ENCODE peak calls at places on chromosomes 12 and 14, in seven cellular contexts. One of them, this sample, is unnamed.
A peak's percentile ranks its signal among the peaks of the same experiment; 100 is the strongest.

GRCh38 chr14:49879683-49880204 is 13.1 kb upstream of the ARF6 start:
- DNase-seq in iPS DF 6.9: peak; percentile 76
- DNase-seq in left lung: no peak
- DNase-seq in astrocyte of the spinal cord: peak; percentile 47
- DNase-seq in AG04450: no peak
- DNase-seq in fibroblast of pulmonary artery: peak; percentile 74
- DNase-seq in upper lobe of left lung: peak; percentile 69
- DNase-seq in this sample: no peak

GRCh38 chr12:14403711-14404164 is 38.3 kb downstream of the ATF7IP start:
- DNase-seq in iPS DF 6.9: no peak
- DNase-seq in left lung: no peak
- DNase-seq in astrocyte of the spinal cord: peak; percentile 93
- DNase-seq in AG04450: no peak
- DNase-seq in fibroblast of pulmonary artery: peak; percentile 89
- DNase-seq in upper lobe of left lung: no peak
- DNase-seq in this sample: peak; percentile 59

GRCh38 chr14:51147183-51147582 is 52.3 kb upstream of the TRIM9 start:
- DNase-seq in iPS DF 6.9: no peak
- DNase-seq in left lung: no peak
- DNase-seq in astrocyte of the spinal cord: peak; percentile 16
- DNase-seq in AG04450: no peak
- DNase-seq in fibroblast of pulmonary artery: peak; percentile 55
- DNase-seq in upper lobe of left lung: no peak
- DNase-seq in this sample: no peak

GRCh38 chr12:31861360-31861759 is 97.9 kb upstream of the RESF1 start:
- DNase-seq in iPS DF 6.9: no peak
- DNase-seq in left lung: no peak
- DNase-seq in astrocyte of the spinal cord: no peak
- DNase-seq in AG04450: no peak
- DNase-seq in fibroblast of pulmonary artery: no peak
- DNase-seq in upper lobe of left lung: no peak
- DNase-seq in this sample: no peak

GRCh38 chr12:45216297-45216982 is 545 bp downstream of the ANO6 start:
- DNase-seq in iPS DF 6.9: no peak
- DNase-seq in left lung: peak; percentile 57
- DNase-seq in astrocyte of the spinal cord: peak; percentile 49
- DNase-seq in AG04450: no peak
- DNase-seq in fibroblast of pulmonary artery: peak; percentile 51
- DNase-seq in upper lobe of left lung: peak; percentile 69
- DNase-seq in this sample: no peak

GRCh38 chr12:112950701-112951100 is 12.4 kb downstream of the OAS3 start:
- DNase-seq in iPS DF 6.9: no peak
- DNase-seq in left lung: no peak
- DNase-seq in astrocyte of the spinal cord: no peak
- DNase-seq in AG04450: no peak
- DNase-seq in fibroblast of pulmonary artery: no peak
- DNase-seq in upper lobe of left lung: no peak
- DNase-seq in this sample: no peak

GRCh38 chr14:102295301-102295700 is 9.7 kb downstream of the MOK start:
- DNase-seq in iPS DF 6.9: no peak
- DNase-seq in left lung: no peak
- DNase-seq in astrocyte of the spinal cord: peak; percentile 47
- DNase-seq in AG04450: no peak
- DNase-seq in fibroblast of pulmonary artery: peak; percentile 50
- DNase-seq in upper lobe of left lung: no peak
- DNase-seq in this sample: no peak

GRCh38 chr12:19576421-19576925 is 137.2 kb downstream of the AEBP2 start:
- DNase-seq in iPS DF 6.9: no peak
- DNase-seq in left lung: no peak
- DNase-seq in astrocyte of the spinal cord: peak; percentile 27
- DNase-seq in AG04450: peak; percentile 37
- DNase-seq in fibroblast of pulmonary artery: no peak
- DNase-seq in upper lobe of left lung: no peak
- DNase-seq in this sample: no peak

GRCh38 chr12:110354172-110354780 is 49.2 kb downstream of the ANAPC7 start:
- DNase-seq in iPS DF 6.9: no peak
- DNase-seq in left lung: no peak
- DNase-seq in astrocyte of the spinal cord: no peak
- DNase-seq in AG04450: no peak
- DNase-seq in fibroblast of pulmonary artery: peak; percentile 68
- DNase-seq in upper lobe of left lung: no peak
- DNase-seq in this sample: no peak

GRCh38 chr14:48970995-48971394 is 615.2 kb downstream of the RPS29 start:
- DNase-seq in iPS DF 6.9: no peak
- DNase-seq in left lung: no peak
- DNase-seq in astrocyte of the spinal cord: no peak
- DNase-seq in AG04450: no peak
- DNase-seq in fibroblast of pulmonary artery: peak; percentile 6
- DNase-seq in upper lobe of left lung: no peak
- DNase-seq in this sample: no peak

GRCh38 chr12:46660719-46661118 is 165.1 kb downstream of the SLC38A4 start:
- DNase-seq in iPS DF 6.9: no peak
- DNase-seq in left lung: no peak
- DNase-seq in astrocyte of the spinal cord: peak; percentile 22
- DNase-seq in AG04450: no peak
- DNase-seq in fibroblast of pulmonary artery: peak; percentile 83
- DNase-seq in upper lobe of left lung: no peak
- DNase-seq in this sample: no peak

GRCh38 chr12:63826002-63826585 is 18.4 kb upstream of the SRGAP1 start:
- DNase-seq in iPS DF 6.9: no peak
- DNase-seq in left lung: no peak
- DNase-seq in astrocyte of the spinal cord: peak; percentile 68
- DNase-seq in AG04450: peak; percentile 59
- DNase-seq in fibroblast of pulmonary artery: peak; percentile 87
- DNase-seq in upper lobe of left lung: no peak
- DNase-seq in this sample: no peak

GRCh38 chr14:23536494-23536893 is 15.1 kb downstream of the ZFHX2 start:
- DNase-seq in iPS DF 6.9: no peak
- DNase-seq in left lung: no peak
- DNase-seq in astrocyte of the spinal cord: no peak
- DNase-seq in AG04450: no peak
- DNase-seq in fibroblast of pulmonary artery: no peak
- DNase-seq in upper lobe of left lung: no peak
- DNase-seq in this sample: no peak

GRCh38 chr12:75852956-75853355 is 178.6 kb downstream of the PHLDA1 start:
- DNase-seq in iPS DF 6.9: no peak
- DNase-seq in left lung: no peak
- DNase-seq in astrocyte of the spinal cord: no peak
- DNase-seq in AG04450: no peak
- DNase-seq in fibroblast of pulmonary artery: no peak
- DNase-seq in upper lobe of left lung: no peak
- DNase-seq in this sample: no peak

GRCh38 chr14:66066991-66067788 is 419.0 kb upstream of the CCDC196 start:
- DNase-seq in iPS DF 6.9: no peak
- DNase-seq in left lung: no peak
- DNase-seq in astrocyte of the spinal cord: no peak
- DNase-seq in AG04450: no peak
- DNase-seq in fibroblast of pulmonary artery: peak; percentile 63
- DNase-seq in upper lobe of left lung: no peak
- DNase-seq in this sample: no peak

GRCh38 chr12:120115692-120116442 is 686 bp downstream of the RAB35 start:
- DNase-seq in iPS DF 6.9: no peak
- DNase-seq in left lung: no peak
- DNase-seq in astrocyte of the spinal cord: peak; percentile 20
- DNase-seq in AG04450: no peak
- DNase-seq in fibroblast of pulmonary artery: peak; percentile 47
- DNase-seq in upper lobe of left lung: peak; percentile 42
- DNase-seq in this sample: no peak

GRCh38 chr14:59918824-59919581 is 941 bp upstream of the LRRC9 start:
- DNase-seq in iPS DF 6.9: no peak
- DNase-seq in left lung: peak; percentile 34
- DNase-seq in astrocyte of the spinal cord: peak; percentile 55
- DNase-seq in AG04450: no peak
- DNase-seq in fibroblast of pulmonary artery: peak; percentile 55
- DNase-seq in upper lobe of left lung: peak; percentile 22
- DNase-seq in this sample: no peak

GRCh38 chr12:1799882-1800645 is 20.3 kb upstream of the LRTM2 start:
- DNase-seq in iPS DF 6.9: no peak
- DNase-seq in left lung: no peak
- DNase-seq in astrocyte of the spinal cord: no peak
- DNase-seq in AG04450: no peak
- DNase-seq in fibroblast of pulmonary artery: no peak
- DNase-seq in upper lobe of left lung: no peak
- DNase-seq in this sample: no peak

GRCh38 chr14:100346306-100347091 is 23.4 kb downstream of the SLC25A47 start:
- DNase-seq in iPS DF 6.9: no peak
- DNase-seq in left lung: no peak
- DNase-seq in astrocyte of the spinal cord: no peak
- DNase-seq in AG04450: no peak
- DNase-seq in fibroblast of pulmonary artery: no peak
- DNase-seq in upper lobe of left lung: peak; percentile 6
- DNase-seq in this sample: no peak

GRCh38 chr12:120470150-120470817 is 736 bp upstream of the SRSF9 start:
- DNase-seq in iPS DF 6.9: no peak
- DNase-seq in left lung: no peak
- DNase-seq in astrocyte of the spinal cord: no peak
- DNase-seq in AG04450: no peak
- DNase-seq in fibroblast of pulmonary artery: peak; percentile 19
- DNase-seq in upper lobe of left lung: no peak
- DNase-seq in this sample: no peak

GRCh38 chr14:39431416-39432178 is 636 bp downstream of the FBXO33 start:
- DNase-seq in iPS DF 6.9: no peak
- DNase-seq in left lung: peak; percentile 64
- DNase-seq in astrocyte of the spinal cord: peak; percentile 29
- DNase-seq in AG04450: no peak
- DNase-seq in fibroblast of pulmonary artery: peak; percentile 36
- DNase-seq in upper lobe of left lung: peak; percentile 74
- DNase-seq in this sample: no peak

GRCh38 chr12:49187184-49187583 is 1.7 kb downstream of the TUBA1A start:
- DNase-seq in iPS DF 6.9: no peak
- DNase-seq in left lung: no peak
- DNase-seq in astrocyte of the spinal cord: peak; percentile 70
- DNase-seq in AG04450: no peak
- DNase-seq in fibroblast of pulmonary artery: peak; percentile 59
- DNase-seq in upper lobe of left lung: no peak
- DNase-seq in this sample: no peak

GRCh38 chr14:100735271-100735670 is 8.6 kb downstream of the DLK1 start:
- DNase-seq in iPS DF 6.9: no peak
- DNase-seq in left lung: peak; percentile 14
- DNase-seq in astrocyte of the spinal cord: no peak
- DNase-seq in AG04450: no peak
- DNase-seq in fibroblast of pulmonary artery: no peak
- DNase-seq in upper lobe of left lung: no peak
- DNase-seq in this sample: no peak

GRCh38 chr14:103544627-103545218 is 15.7 kb downstream of the TRMT61A start:
- DNase-seq in iPS DF 6.9: no peak
- DNase-seq in left lung: no peak
- DNase-seq in astrocyte of the spinal cord: no peak
- DNase-seq in AG04450: no peak
- DNase-seq in fibroblast of pulmonary artery: no peak
- DNase-seq in upper lobe of left lung: no peak
- DNase-seq in this sample: no peak

GRCh38 chr14:68789798-68790655 is 2.8 kb downstream of the ZFP36L1 start:
- DNase-seq in iPS DF 6.9: no peak
- DNase-seq in left lung: no peak
- DNase-seq in astrocyte of the spinal cord: peak; percentile 39
- DNase-seq in AG04450: no peak
- DNase-seq in fibroblast of pulmonary artery: peak; percentile 53
- DNase-seq in upper lobe of left lung: no peak
- DNase-seq in this sample: no peak

GRCh38 chr12:132543298-132544172 is 53.6 kb downstream of the FBRSL1 start:
- DNase-seq in iPS DF 6.9: no peak
- DNase-seq in left lung: no peak
- DNase-seq in astrocyte of the spinal cord: no peak
- DNase-seq in AG04450: no peak
- DNase-seq in fibroblast of pulmonary artery: no peak
- DNase-seq in upper lobe of left lung: no peak
- DNase-seq in this sample: no peak
- H3K4me3 ChIP-seq in iPS DF 6.9: no peak overlapping the region
- H3K4me3 ChIP-seq in left lung: no peak overlapping the region
- H3K4me3 ChIP-seq in astrocyte of the spinal cord: no peak overlapping the region
- H3K4me3 ChIP-seq in AG04450: no peak overlapping the region
- H3K4me3 ChIP-seq in fibroblast of pulmonary artery: no peak overlapping the region
- H3K4me3 ChIP-seq in upper lobe of left lung: no peak overlapping the region
- H3K4me3 ChIP-seq in this sample: no peak overlapping the region

DNA sequence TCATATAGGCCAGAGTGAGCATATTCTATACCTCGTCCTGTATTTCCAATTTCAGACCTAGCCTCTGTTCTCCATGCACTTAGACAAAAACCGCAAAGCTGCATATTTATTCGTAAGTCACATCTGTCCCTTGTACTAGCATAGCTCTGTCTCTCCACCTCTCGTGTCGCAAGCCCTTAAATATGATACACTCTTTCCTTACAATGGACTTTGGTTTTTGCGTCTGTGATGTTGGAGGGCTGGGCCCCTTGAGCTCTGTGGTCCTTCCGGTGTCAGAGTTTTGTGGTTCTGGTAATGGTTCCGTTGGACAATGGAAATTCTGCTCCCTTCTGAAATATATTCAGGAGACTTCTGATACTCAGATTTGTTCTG is 11.3 kb downstream of the PRKCH start:
- DNase-seq in iPS DF 6.9: no peak
- DNase-seq in left lung: no peak
- DNase-seq in astrocyte of the spinal cord: no peak
- DNase-seq in AG04450: no peak
- DNase-seq in fibroblast of pulmonary artery: no peak
- DNase-seq in upper lobe of left lung: no peak
- DNase-seq in this sample: no peak
- H3K4me3 ChIP-seq in iPS DF 6.9: no peak overlapping the region
- H3K4me3 ChIP-seq in left lung: no peak overlapping the region
- H3K4me3 ChIP-seq in astrocyte of the spinal cord: no peak overlapping the region
- H3K4me3 ChIP-seq in AG04450: no peak overlapping the region
- H3K4me3 ChIP-seq in fibroblast of pulmonary artery: no peak overlapping the region
- H3K4me3 ChIP-seq in upper lobe of left lung: no peak overlapping the region
- H3K4me3 ChIP-seq in this sample: no peak overlapping the region

DNA sequence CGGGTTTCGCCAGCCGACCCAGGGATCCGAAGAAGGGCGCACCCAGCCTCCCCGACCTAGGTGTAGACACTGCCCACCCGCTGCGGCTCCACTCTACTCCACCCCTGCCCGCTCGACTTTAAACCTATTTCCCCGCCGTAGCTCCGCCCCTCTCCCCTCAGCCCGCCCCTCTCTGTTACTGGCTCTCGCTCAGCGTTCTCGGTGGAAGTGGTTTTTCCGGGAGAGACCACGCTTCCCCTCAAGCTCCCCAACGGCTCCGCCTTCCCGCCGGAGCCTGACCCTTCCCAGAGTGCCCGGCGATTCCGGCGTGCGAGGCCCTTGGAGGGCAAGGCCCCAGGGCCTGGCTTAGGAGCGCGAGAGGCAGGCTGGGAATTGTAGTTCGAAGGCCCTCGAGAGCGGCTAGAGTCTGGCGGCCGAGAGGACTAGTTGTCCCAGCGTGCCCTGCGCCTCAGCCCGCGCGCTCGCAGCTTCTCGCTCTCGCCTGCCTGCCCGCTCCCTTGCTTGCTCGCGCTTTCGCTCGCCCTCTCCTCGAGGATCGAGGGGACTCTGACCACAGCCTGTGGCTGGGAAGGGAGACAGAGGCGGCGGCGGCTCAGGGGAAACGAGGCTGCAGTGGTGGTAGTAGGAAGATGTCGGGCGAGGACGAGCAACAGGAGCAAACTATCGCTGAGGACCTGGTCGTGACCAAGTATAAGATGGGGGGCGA is at the start of gene PA2G4:
- DNase-seq in iPS DF 6.9: peak; percentile 98
- DNase-seq in left lung: peak; percentile 99
- DNase-seq in astrocyte of the spinal cord: peak; percentile 100
- DNase-seq in AG04450: peak; percentile 97
- DNase-seq in fibroblast of pulmonary artery: peak; percentile 99
- DNase-seq in upper lobe of left lung: peak; percentile 99
- DNase-seq in this sample: peak; percentile 85
- H3K4me3 ChIP-seq in iPS DF 6.9: peak within 1 kb of the TSS; percentile 75
- H3K4me3 ChIP-seq in left lung: peak within 1 kb of the TSS; percentile 84
- H3K4me3 ChIP-seq in astrocyte of the spinal cord: peak within 1 kb of the TSS; percentile 93
- H3K4me3 ChIP-seq in AG04450: peak within 1 kb of the TSS; percentile 92
- H3K4me3 ChIP-seq in fibroblast of pulmonary artery: peak within 1 kb of the TSS; percentile 90
- H3K4me3 ChIP-seq in upper lobe of left lung: peak within 1 kb of the TSS; percentile 57
- H3K4me3 ChIP-seq in this sample: peak within 1 kb of the TSS; percentile 88

GRCh38 chr12:87259405-87259804 is 769.8 kb downstream of the C12orf50 start:
- DNase-seq in iPS DF 6.9: no peak
- DNase-seq in left lung: no peak
- DNase-seq in astrocyte of the spinal cord: peak; percentile 20
- DNase-seq in AG04450: no peak
- DNase-seq in fibroblast of pulmonary artery: peak; percentile 27
- DNase-seq in upper lobe of left lung: no peak
- DNase-seq in this sample: no peak
- H3K4me3 ChIP-seq in iPS DF 6.9: no peak overlapping the region
- H3K4me3 ChIP-seq in left lung: no peak overlapping the region
- H3K4me3 ChIP-seq in astrocyte of the spinal cord: no peak overlapping the region
- H3K4me3 ChIP-seq in AG04450: no peak overlapping the region
- H3K4me3 ChIP-seq in fibroblast of pulmonary artery: no peak overlapping the region
- H3K4me3 ChIP-seq in upper lobe of left lung: no peak overlapping the region
- H3K4me3 ChIP-seq in this sample: no peak overlapping the region